ENCODE peak calls at places on chromosome 2, in ten cellular contexts. B is A549, Z is ovary, I is sigmoid colon, E is upper lobe of left lung, T is transverse colon, U is HepG2, Y is GM12878, K is tibial nerve, V is SK-N-SH. S is an unnamed sample.

GRCh38 chr2:195575021-195575420 is 82.0 kb upstream of the SLC39A10 start:
- DNase-seq in B (no peak), Z (no peak), I (no peak), E (no peak), T (no peak), U (no peak), Y (no peak), K (no peak), V (no peak), S (no peak)

GRCh38 chr2:176643711-176644110 is 374.5 kb downstream of the MTX2 start:
- DNase-seq in B (peak; percentile 10), Z (peak; percentile 32), I (peak; percentile 69), E (no peak), T (no peak), U (peak; percentile 26), Y (no peak), K (no peak), V (peak; percentile 62), S (no peak)

GRCh38 chr2:102678442-102678841 is 59.1 kb downstream of the SLC9A2 start:
- DNase-seq in B (no peak), Z (no peak), I (no peak), E (no peak), T (no peak), U (no peak), Y (no peak), K (no peak), V (no peak), S (no peak)

GRCh38 chr2:30759481-30759880 is 47.8 kb downstream of the CAPN13 start:
- DNase-seq in B (no peak), Z (no peak), I (peak; percentile 39), E (no peak), T (no peak), U (no peak), Y (no peak), K (no peak), V (no peak), S (no peak)

GRCh38 chr2:203603451-203604389 is 68.6 kb upstream of the RAPH1 start:
- DNase-seq in B (no peak), Z (no peak), I (no peak), E (no peak), T (no peak), U (no peak), Y (no peak), K (no peak), V (peak; percentile 66), S (no peak)

GRCh38 chr2:17747684-17748452 is 5.7 kb downstream of the SMC6 start:
- DNase-seq in B (peak; percentile 88), Z (no peak), I (no peak), E (no peak), T (no peak), U (no peak), Y (no peak), K (no peak), V (no peak), S (no peak)

GRCh38 chr2:26892916-26893524 is 45.1 kb downstream of the DPYSL5 start:
- DNase-seq in B (no peak), Z (no peak), I (no peak), E (no peak), T (no peak), U (no peak), Y (no peak), K (no peak), V (no peak), S (no peak)

GRCh38 chr2:127917916-127918315 is 32.2 kb upstream of the AMMECR1L start:
- DNase-seq in B (no peak), Z (no peak), I (no peak), E (no peak), T (no peak), U (no peak), Y (no peak), K (no peak), V (no peak), S (no peak)

GRCh38 chr2:10297950-10298349 is 4.8 kb upstream of the HPCAL1 start:
- DNase-seq in B (peak; percentile 73), Z (no peak), I (peak; percentile 86), E (no peak), T (peak; percentile 59), U (peak; percentile 71), Y (no peak), K (peak; percentile 37), V (peak; percentile 86), S (peak; percentile 47)

GRCh38 chr2:215384710-215385109 is 51.2 kb downstream of the FN1 start:
- DNase-seq in B (no peak), Z (no peak), I (no peak), E (no peak), T (no peak), U (no peak), Y (no peak), K (no peak), V (no peak), S (no peak)

GRCh38 chr2:46385786-46386577 is 88.8 kb downstream of the EPAS1 start:
- DNase-seq in B (peak; percentile 39), Z (no peak), I (no peak), E (no peak), T (no peak), U (no peak), Y (no peak), K (no peak), V (no peak), S (no peak)

GRCh38 chr2:231554748-231555545 is 24.7 kb upstream of the NMUR1 start:
- DNase-seq in B (peak; percentile 25), Z (peak; percentile 68), I (peak; percentile 90), E (peak; percentile 88), T (peak; percentile 64), U (no peak), Y (no peak), K (peak; percentile 53), V (no peak), S (peak; percentile 55)

GRCh38 chr2:218033208-218033589 is 30.4 kb upstream of the TNS1 start:
- DNase-seq in B (no peak), Z (no peak), I (no peak), E (no peak), T (no peak), U (no peak), Y (no peak), K (no peak), V (no peak), S (no peak)

GRCh38 chr2:218031261-218031660 is 28.5 kb upstream of the TNS1 start:
- DNase-seq in B (no peak), Z (no peak), I (no peak), E (no peak), T (no peak), U (no peak), Y (no peak), K (no peak), V (no peak), S (no peak)

GRCh38 chr2:218030409-218031195 is 27.8 kb upstream of the TNS1 start:
- DNase-seq in B (no peak), Z (no peak), I (peak; percentile 39), E (no peak), T (no peak), U (no peak), Y (no peak), K (no peak), V (no peak), S (peak; percentile 13)

GRCh38 chr2:218032336-218033171 is 29.8 kb upstream of the TNS1 start:
- DNase-seq in B (no peak), Z (no peak), I (no peak), E (no peak), T (no peak), U (no peak), Y (no peak), K (no peak), V (peak; percentile 79), S (peak; percentile 29)

GRCh38 chr2:218031771-218032257 is 29.0 kb upstream of the TNS1 start:
- DNase-seq in B (no peak), Z (no peak), I (no peak), E (no peak), T (no peak), U (no peak), Y (no peak), K (no peak), V (no peak), S (no peak)
- H3K4me3 ChIP-seq in B (no peak overlapping the region), Z (no peak overlapping the region), I (no peak overlapping the region), E (no peak overlapping the region), T (no peak overlapping the region), U (no peak overlapping the region), Y (no peak overlapping the region), K (no peak overlapping the region), V (no peak overlapping the region), S (no peak overlapping the region)

DNA sequence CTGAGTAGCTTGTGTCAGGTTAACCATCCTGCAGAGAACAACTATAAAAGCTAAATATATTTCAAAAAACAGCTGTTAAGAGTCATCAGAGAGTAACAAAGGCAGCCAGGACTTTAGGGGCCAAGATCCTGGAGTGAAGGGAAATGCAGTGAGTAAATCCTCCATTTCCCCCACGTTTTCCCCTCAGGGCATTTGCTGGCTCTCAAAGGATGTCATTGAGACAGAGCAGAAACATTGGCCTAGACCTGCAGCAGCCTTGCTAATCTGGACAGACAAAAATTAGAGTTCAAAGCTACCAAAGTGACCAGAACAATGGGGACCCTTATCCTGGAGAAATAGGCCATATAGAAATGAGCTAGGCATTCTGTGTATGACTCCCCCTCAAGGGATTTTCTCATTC is 21.1 kb upstream of the KLHL29 start:
- DNase-seq in B (no peak), Z (no peak), I (no peak), E (no peak), T (no peak), U (no peak), Y (no peak), K (no peak), V (peak; percentile 44), S (no peak)
- TF ChIP-seq EP300 in B (no peak), Z (no peak), I (no peak), E (no peak), T (no peak), U (no peak), Y (no peak), K (no peak), V (no peak), S (no peak)

GRCh38 chr2:36964496-36965058 is 1.8 kb downstream of the STRN start:
- DNase-seq in B (no peak), Z (no peak), I (no peak), E (no peak), T (no peak), U (no peak), Y (no peak), K (no peak), V (no peak), S (no peak)
- H3K4me3 ChIP-seq in B (no peak overlapping the region), Z (no peak overlapping the region), I (no peak overlapping the region), E (no peak overlapping the region), T (no peak overlapping the region), U (peak overlapping the region; percentile 88), Y (peak overlapping the region; percentile 98), K (peak overlapping the region; percentile 85), V (peak overlapping the region; percentile 99), S (peak overlapping the region; percentile 85)

DNA sequence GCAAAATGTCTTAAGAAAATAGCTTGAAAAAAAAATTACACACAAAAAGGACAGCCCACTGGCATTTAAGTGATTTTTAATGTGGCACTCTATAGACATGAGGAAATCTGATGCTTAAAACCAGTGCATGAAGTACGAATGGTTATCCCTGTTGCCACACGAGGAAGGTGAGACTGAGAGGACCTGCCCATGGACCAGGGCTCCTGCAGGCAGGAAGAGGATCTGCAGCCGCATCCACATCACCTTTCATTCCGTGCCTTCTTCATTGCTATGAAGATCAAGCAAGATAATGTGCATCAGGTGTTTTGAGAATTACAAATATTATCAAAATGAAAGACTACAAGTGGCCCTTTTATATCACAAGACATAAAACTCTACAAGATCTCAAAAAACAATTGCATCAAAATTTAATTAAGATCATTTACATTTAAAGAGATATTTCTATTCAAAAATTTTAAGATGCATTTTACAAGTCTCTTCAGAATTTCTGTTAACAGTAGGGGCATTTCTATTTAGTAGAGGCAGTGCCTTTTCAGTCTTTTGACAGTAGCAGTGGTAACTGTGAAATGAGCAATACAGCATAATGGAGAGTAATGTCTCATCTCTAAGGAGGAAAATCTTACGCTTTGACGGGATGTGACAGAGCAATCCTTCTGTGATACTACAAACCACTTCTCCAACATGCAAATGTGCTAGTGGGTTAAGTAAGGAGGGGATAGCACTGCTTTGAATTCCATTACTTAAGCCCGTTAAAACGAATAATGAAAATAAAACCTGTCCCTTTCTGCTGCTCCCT is 83.4 kb downstream of the SLC5A7 start:
- DNase-seq in B (peak; percentile 23), Z (no peak), I (no peak), E (no peak), T (no peak), U (peak; percentile 10), Y (no peak), K (no peak), V (no peak), S (no peak)
- TF ChIP-seq EP300 in B (no peak), Z (no peak), I (no peak), E (no peak), T (no peak), U (no peak), Y (no peak), K (no peak), V (no peak), S (no peak)

S was measured in stomach.